ENCODE peak calls at places on chromosome 3, in ten cellular contexts. M is psoas muscle, Y is H1, T is stomach, U is BE2C, B is RWPE1, O is PC-9, X is WERI-Rb-1, I is Peyer's patch, D is ovary. R is an unnamed sample.

GRCh38 chr3:67898916-67899315 is 244.5 kb upstream of the SUCLG2 start:
- DNase-seq in M (no peak), Y (no peak), T (no peak), U (no peak), B (no peak), O (no peak), X (no peak), I (no peak), D (no peak), R (no peak)

GRCh38 chr3:185164428-185165217 is 11.8 kb upstream of the C3orf70 start:
- DNase-seq in M (no peak), Y (no peak), T (no peak), U (no peak), B (no peak), O (no peak), X (peak), I (no peak), D (no peak), R (no peak)

GRCh38 chr3:58691997-58692396 is 25.4 kb upstream of the FAM3D start:
- DNase-seq in M (no peak), Y (no peak), T (no peak), U (no peak), B (no peak), O (no peak), X (no peak), I (no peak), D (no peak), R (no peak)

GRCh38 chr3:73813291-73813977 is 188.7 kb upstream of the PDZRN3 start:
- DNase-seq in M (no peak), Y (no peak), T (no peak), U (peak), B (no peak), O (no peak), X (no peak), I (no peak), D (no peak), R (no peak)

GRCh38 chr3:16174976-16175901 is 759 bp downstream of the GALNT15 start:
- DNase-seq in M (peak), Y (no peak), T (no peak), U (no peak), B (no peak), O (no peak), X (no peak), I (no peak), D (no peak), R (no peak)

GRCh38 chr3:65953881-65954733 is 84.6 kb downstream of the MAGI1 start:
- DNase-seq in M (no peak), Y (no peak), T (peak), U (no peak), B (no peak), O (peak), X (no peak), I (peak), D (peak), R (peak)

GRCh38 chr3:22495826-22496225 is 707.3 kb upstream of the UBE2E2 start:
- DNase-seq in M (no peak), Y (no peak), T (no peak), U (no peak), B (no peak), O (no peak), X (no peak), I (no peak), D (no peak), R (no peak)

GRCh38 chr3:42518800-42519567 is 16.5 kb downstream of the VIPR1 start:
- DNase-seq in M (no peak), Y (no peak), T (no peak), U (no peak), B (no peak), O (no peak), X (peak), I (no peak), D (no peak), R (no peak)

GRCh38 chr3:102447272-102447671 is 12.5 kb downstream of the ZPLD1 start:
- DNase-seq in M (no peak), Y (no peak), T (no peak), U (no peak), B (peak), O (no peak), X (no peak), I (no peak), D (no peak), R (no peak)

GRCh38 chr3:126340943-126341754 is 16.1 kb downstream of the KLF15 start:
- DNase-seq in M (no peak), Y (no peak), T (no peak), U (no peak), B (no peak), O (no peak), X (no peak), I (peak), D (peak), R (peak)

GRCh38 chr3:114542359-114542758 is 248.5 kb downstream of the TIGIT start:
- DNase-seq in M (no peak), Y (peak), T (no peak), U (no peak), B (no peak), O (no peak), X (no peak), I (no peak), D (no peak), R (no peak)

GRCh38 chr3:112375117-112375516 is 42.2 kb downstream of the CD200 start:
- DNase-seq in M (no peak), Y (no peak), T (no peak), U (no peak), B (no peak), O (no peak), X (no peak), I (no peak), D (no peak), R (no peak)

GRCh38 chr3:37170097-37170496 is 4.3 kb downstream of the LRRFIP2 start:
- DNase-seq in M (no peak), Y (no peak), T (no peak), U (no peak), B (no peak), O (no peak), X (no peak), I (no peak), D (no peak), R (no peak)

GRCh38 chr3:105842449-105842848 is 26.4 kb downstream of the CBLB start:
- DNase-seq in M (no peak), Y (no peak), T (no peak), U (peak), B (no peak), O (no peak), X (no peak), I (no peak), D (no peak), R (no peak)

GRCh38 chr3:24299236-24299635 is 195.4 kb downstream of the THRB start:
- DNase-seq in M (no peak), Y (no peak), T (no peak), U (no peak), B (peak), O (no peak), X (no peak), I (no peak), D (no peak), R (no peak)

GRCh38 chr3:115930922-115931321 is 307.6 kb downstream of the GAP43 start:
- DNase-seq in M (no peak), Y (no peak), T (no peak), U (no peak), B (no peak), O (no peak), X (no peak), I (no peak), D (no peak), R (no peak)

GRCh38 chr3:142595141-142595540 is 1.1 kb upstream of the PLS1 start:
- DNase-seq in M (no peak), Y (no peak), T (no peak), U (no peak), B (no peak), O (no peak), X (no peak), I (no peak), D (no peak), R (no peak)

GRCh38 chr3:3366391-3366790 is 186.9 kb upstream of the CRBN start:
- DNase-seq in M (no peak), Y (no peak), T (no peak), U (no peak), B (no peak), O (no peak), X (no peak), I (no peak), D (no peak), R (no peak)

GRCh38 chr3:189204467-189204866 is 32.7 kb downstream of the TPRG1 start:
- DNase-seq in M (no peak), Y (no peak), T (no peak), U (peak), B (no peak), O (no peak), X (no peak), I (no peak), D (no peak), R (no peak)

GRCh38 chr3:48630407-48630806 is 4.9 kb downstream of the SLC26A6 start:
- DNase-seq in M (no peak), Y (no peak), T (no peak), U (no peak), B (no peak), O (no peak), X (no peak), I (no peak), D (no peak), R (no peak)

GRCh38 chr3:53113293-53114010 is 16.8 kb downstream of the RFT1 start:
- DNase-seq in M (peak), Y (no peak), T (no peak), U (no peak), B (no peak), O (no peak), X (no peak), I (no peak), D (peak), R (no peak)

GRCh38 chr3:135920275-135920674 is 45.3 kb upstream of the PPP2R3A start:
- DNase-seq in M (no peak), Y (no peak), T (no peak), U (no peak), B (no peak), O (no peak), X (no peak), I (no peak), D (no peak), R (no peak)

GRCh38 chr3:104606812-104607211 is 759.9 kb upstream of the ALCAM start:
- DNase-seq in M (no peak), Y (no peak), T (peak), U (no peak), B (no peak), O (no peak), X (no peak), I (no peak), D (no peak), R (no peak)

GRCh38 chr3:104598848-104599501 is 767.7 kb upstream of the ALCAM start:
- DNase-seq in M (no peak), Y (no peak), T (peak), U (no peak), B (no peak), O (no peak), X (no peak), I (no peak), D (no peak), R (no peak)

DNA sequence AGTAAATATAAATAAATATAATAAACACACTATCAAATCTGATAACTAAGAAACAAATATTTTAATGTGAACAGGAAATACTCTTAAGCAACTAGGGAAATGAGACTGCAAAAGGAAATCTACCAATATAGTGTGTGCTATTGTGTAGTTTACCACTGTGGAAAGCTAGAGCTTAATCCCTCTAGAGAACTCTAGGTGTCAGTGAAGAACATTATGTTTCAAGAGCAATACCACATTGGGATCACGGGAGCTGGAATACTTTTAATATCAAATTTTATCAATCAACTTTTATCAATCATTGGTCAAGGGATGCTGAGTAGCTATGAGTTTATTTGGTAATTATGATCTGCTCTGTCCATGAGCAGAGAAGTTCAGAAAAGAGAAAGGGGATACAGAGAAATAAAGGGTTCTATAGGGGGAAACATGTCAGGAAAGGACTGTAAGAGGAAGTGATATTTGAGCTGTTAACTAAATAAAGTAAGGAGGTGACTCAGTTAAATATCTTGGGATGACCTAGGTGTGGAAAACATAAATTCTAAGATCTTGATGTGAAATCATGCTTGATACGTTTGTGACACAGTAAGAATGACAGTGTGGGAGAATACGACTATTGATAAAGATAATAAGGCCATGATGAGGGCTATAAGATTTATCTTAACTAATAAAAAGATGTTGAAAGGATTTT is 762.2 kb upstream of the ALCAM start:
- DNase-seq in M (no peak), Y (no peak), T (no peak), U (no peak), B (peak), O (no peak), X (no peak), I (no peak), D (no peak), R (no peak)
- TF ChIP-seq CTCF in M (no peak), Y (peak), T (peak), U (peak), B (no peak), O (peak), X (peak), I (no peak), D (no peak), R (no peak)

DNA sequence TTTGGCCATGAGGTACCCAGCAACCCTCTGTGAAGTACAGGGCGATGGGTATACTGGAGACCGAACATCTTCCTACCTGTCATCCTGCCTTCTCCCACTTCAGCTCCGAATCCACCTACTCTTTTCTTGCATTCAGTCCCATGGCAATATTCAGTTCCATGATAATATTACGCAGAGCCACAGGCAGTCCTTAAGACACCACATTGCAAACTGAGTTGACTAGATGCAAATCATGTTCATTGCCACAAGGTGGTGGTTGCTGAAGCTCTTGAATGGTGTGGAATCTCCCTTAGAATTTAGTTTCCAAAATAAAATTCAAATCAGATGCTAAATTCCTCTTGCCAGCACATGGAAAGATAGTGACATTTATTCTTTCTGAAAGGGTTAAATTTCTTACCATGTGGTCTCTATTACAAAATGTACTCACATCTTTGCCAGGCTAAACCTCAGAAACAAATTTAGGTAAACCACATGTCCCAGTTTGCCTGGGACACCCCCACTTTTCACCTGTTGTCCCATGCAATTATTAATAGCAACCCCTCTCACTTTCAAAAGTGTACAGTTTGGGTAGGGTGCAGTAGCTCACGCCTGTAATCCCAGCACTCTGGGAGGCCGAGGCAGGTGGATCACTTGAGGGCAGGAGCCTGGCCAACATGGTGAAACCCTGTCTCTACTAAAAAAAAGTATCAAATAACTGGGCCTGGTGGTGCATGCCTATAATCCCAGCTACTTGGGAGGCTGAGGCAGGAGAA is 1.7 kb upstream of the NME9 start:
- DNase-seq in M (peak), Y (no peak), T (no peak), U (no peak), B (no peak), O (no peak), X (no peak), I (no peak), D (no peak), R (no peak)
- TF ChIP-seq CTCF in M (peak), Y (peak), T (no peak), U (no peak), B (no peak), O (no peak), X (no peak), I (no peak), D (no peak), R (peak)

GRCh38 chr3:62672270-62672987 is 202.8 kb downstream of the CADPS start:
- DNase-seq in M (no peak), Y (no peak), T (no peak), U (no peak), B (no peak), O (no peak), X (peak), I (no peak), D (no peak), R (no peak)

GRCh38 chr3:62670351-62670750 is 204.9 kb downstream of the CADPS start:
- DNase-seq in M (no peak), Y (no peak), T (no peak), U (no peak), B (peak), O (no peak), X (no peak), I (no peak), D (no peak), R (no peak)

GRCh38 chr3:62676686-62677271 is 198.4 kb downstream of the CADPS start:
- DNase-seq in M (no peak), Y (no peak), T (no peak), U (peak), B (no peak), O (no peak), X (no peak), I (no peak), D (no peak), R (no peak)

GRCh38 chr3:62669161-62669560 is 206.1 kb downstream of the CADPS start:
- DNase-seq in M (no peak), Y (no peak), T (no peak), U (no peak), B (no peak), O (no peak), X (peak), I (no peak), D (no peak), R (no peak)

DNA sequence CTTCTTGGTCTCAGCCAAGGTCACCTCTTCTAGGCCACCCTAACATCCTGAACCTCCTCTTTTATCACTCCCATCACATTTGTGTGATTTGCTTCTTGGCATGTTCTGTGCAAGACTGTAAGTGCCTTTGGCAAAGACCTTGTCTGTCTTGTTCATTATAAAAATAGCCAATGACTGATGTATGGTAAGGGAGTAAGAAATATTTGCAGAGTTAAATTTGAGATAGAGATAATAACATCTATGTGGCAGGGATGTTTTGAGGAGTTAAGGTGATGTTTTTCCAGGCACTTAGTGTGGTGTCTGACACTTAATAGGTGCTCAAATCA is 202.3 kb downstream of the CADPS start:
- DNase-seq in M (no peak), Y (no peak), T (no peak), U (no peak), B (no peak), O (no peak), X (no peak), I (no peak), D (no peak), R (no peak)
- TF ChIP-seq CTCF in M (no peak), Y (no peak), T (no peak), U (no peak), B (no peak), O (no peak), X (no peak), I (no peak), D (no peak), R (no peak)

GRCh38 chr3:147397155-147397888 is 9.0 kb downstream of the ZIC4 start:
- DNase-seq in M (no peak), Y (no peak), T (no peak), U (no peak), B (no peak), O (no peak), X (no peak), I (no peak), D (no peak), R (no peak)
- TF ChIP-seq CTCF in M (no peak), Y (peak), T (no peak), U (no peak), B (no peak), O (no peak), X (no peak), I (no peak), D (no peak), R (no peak)

GRCh38 chr3:38317186-38317759 is 29.3 kb upstream of the XYLB start:
- DNase-seq in M (no peak), Y (no peak), T (no peak), U (no peak), B (no peak), O (no peak), X (no peak), I (no peak), D (no peak), R (no peak)
- TF ChIP-seq CTCF in M (no peak), Y (no peak), T (no peak), U (no peak), B (no peak), O (no peak), X (no peak), I (no peak), D (no peak), R (no peak)

DNA sequence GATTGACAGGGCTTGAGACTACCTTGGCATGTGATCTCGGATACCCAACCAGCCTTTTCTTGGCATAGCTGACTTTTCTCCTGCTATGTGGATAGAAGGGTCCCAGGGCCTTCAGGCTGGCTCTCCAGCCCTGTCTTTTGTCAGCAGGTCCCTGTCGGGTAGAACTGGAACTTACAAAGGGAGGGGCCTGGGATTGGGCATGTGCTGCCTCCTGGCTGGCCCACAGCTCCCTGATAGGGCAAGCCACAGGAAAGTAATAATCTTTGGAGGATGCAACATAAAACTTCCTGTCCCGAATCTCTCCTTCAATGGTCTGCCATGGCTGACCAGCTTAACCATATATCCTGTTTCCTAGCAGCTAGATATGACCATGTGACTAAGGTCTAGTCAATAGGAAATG is 89.1 kb downstream of the ABHD5 start:
- DNase-seq in M (no peak), Y (no peak), T (no peak), U (no peak), B (no peak), O (no peak), X (no peak), I (no peak), D (no peak), R (no peak)
- TF ChIP-seq CTCF in M (no peak), Y (no peak), T (no peak), U (no peak), B (no peak), O (no peak), X (no peak), I (no peak), D (no peak), R (no peak)

GRCh38 chr3:69305011-69305410 is 80.9 kb downstream of the FRMD4B start:
- DNase-seq in M (no peak), Y (no peak), T (no peak), U (no peak), B (peak), O (no peak), X (no peak), I (no peak), D (no peak), R (no peak)

GRCh38 chr3:69304396-69304795 is 81.5 kb downstream of the FRMD4B start:
- DNase-seq in M (no peak), Y (no peak), T (no peak), U (no peak), B (no peak), O (no peak), X (no peak), I (no peak), D (no peak), R (no peak)

GRCh38 chr3:69313251-69313650 is 72.6 kb downstream of the FRMD4B start:
- DNase-seq in M (no peak), Y (no peak), T (no peak), U (no peak), B (no peak), O (no peak), X (no peak), I (no peak), D (no peak), R (no peak)

GRCh38 chr3:69306239-69307185 is 79.4 kb downstream of the FRMD4B start:
- DNase-seq in M (peak), Y (no peak), T (peak), U (peak), B (peak), O (peak), X (peak), I (peak), D (peak), R (peak)

GRCh38 chr3:69309810-69310209 is 76.1 kb downstream of the FRMD4B start:
- DNase-seq in M (no peak), Y (no peak), T (no peak), U (no peak), B (no peak), O (no peak), X (peak), I (no peak), D (no peak), R (peak)
- TF ChIP-seq CTCF in M (peak), Y (peak), T (peak), U (peak), B (peak), O (no peak), X (peak), I (peak), D (no peak), R (peak)

GRCh38 chr3:157042226-157042625 is 117.7 kb downstream of the CCNL1 start:
- DNase-seq in M (no peak), Y (no peak), T (no peak), U (no peak), B (no peak), O (no peak), X (no peak), I (no peak), D (no peak), R (no peak)
- TF ChIP-seq CTCF in M (no peak), Y (no peak), T (no peak), U (no peak), B (no peak), O (no peak), X (no peak), I (no peak), D (no peak), R (no peak)